ENCODE peak calls at places on chromosomes 12 and 14, in six cellular contexts. P is mesenchymal stem cell, M is IMR-90, Q is mesendoderm, F is neuronal stem cell, A is H1. T is an unnamed sample.

GRCh38 chr14:104151028-104151385 is 12.6 kb downstream of the KIF26A start:
- DNase-seq in P (no peak), M (no peak), Q (no peak), F (no peak), A (no peak), T (no peak)

GRCh38 chr12:44053550-44054243 is 217.8 kb downstream of the TMEM117 start:
- DNase-seq in P (no peak), M (peak), Q (no peak), F (no peak), A (no peak), T (no peak)

GRCh38 chr14:38339704-38340103 is 83.8 kb upstream of the CLEC14A start:
- DNase-seq in P (peak), M (peak), Q (no peak), F (no peak), A (no peak), T (no peak)

GRCh38 chr12:15979096-15980091 is 68.3 kb downstream of the DERA start:
- DNase-seq in P (peak), M (peak), Q (peak), F (no peak), A (no peak), T (peak)

GRCh38 chr12:54784115-54784514 is 70.2 kb upstream of the MUCL1 start:
- DNase-seq in P (no peak), M (no peak), Q (no peak), F (no peak), A (no peak), T (no peak)

GRCh38 chr12:50151047-50151687 is 16.0 kb downstream of the CERS5 start:
- DNase-seq in P (no peak), M (peak), Q (no peak), F (no peak), A (no peak), T (no peak)

GRCh38 chr14:72663956-72664650 is 229.8 kb downstream of the DPF3 start:
- DNase-seq in P (peak), M (no peak), Q (no peak), F (no peak), A (no peak), T (no peak)

GRCh38 chr14:59123526-59123925 is 64.9 kb upstream of the DAAM1 start:
- DNase-seq in P (no peak), M (peak), Q (no peak), F (no peak), A (no peak), T (no peak)

GRCh38 chr12:126171936-126172559 is 1106.8 kb downstream of the AACS start:
- DNase-seq in P (no peak), M (no peak), Q (no peak), F (no peak), A (no peak), T (no peak)

GRCh38 chr14:22099942-22100763 is 426.5 kb upstream of the OR4E1 start:
- DNase-seq in P (peak), M (peak), Q (peak), F (peak), A (peak), T (peak)

GRCh38 chr12:66678640-66679268 is at the start of gene GRIP1:
- DNase-seq in P (no peak), M (no peak), Q (peak), F (peak), A (no peak), T (no peak)

GRCh38 chr14:50773632-50774541 is 57.1 kb downstream of the NIN start:
- DNase-seq in P (peak), M (peak), Q (peak), F (peak), A (peak), T (peak)

GRCh38 chr12:48183876-48184548 is 568 bp downstream of the CCDC184 start:
- DNase-seq in P (no peak), M (no peak), Q (peak), F (no peak), A (peak), T (no peak)

DNA sequence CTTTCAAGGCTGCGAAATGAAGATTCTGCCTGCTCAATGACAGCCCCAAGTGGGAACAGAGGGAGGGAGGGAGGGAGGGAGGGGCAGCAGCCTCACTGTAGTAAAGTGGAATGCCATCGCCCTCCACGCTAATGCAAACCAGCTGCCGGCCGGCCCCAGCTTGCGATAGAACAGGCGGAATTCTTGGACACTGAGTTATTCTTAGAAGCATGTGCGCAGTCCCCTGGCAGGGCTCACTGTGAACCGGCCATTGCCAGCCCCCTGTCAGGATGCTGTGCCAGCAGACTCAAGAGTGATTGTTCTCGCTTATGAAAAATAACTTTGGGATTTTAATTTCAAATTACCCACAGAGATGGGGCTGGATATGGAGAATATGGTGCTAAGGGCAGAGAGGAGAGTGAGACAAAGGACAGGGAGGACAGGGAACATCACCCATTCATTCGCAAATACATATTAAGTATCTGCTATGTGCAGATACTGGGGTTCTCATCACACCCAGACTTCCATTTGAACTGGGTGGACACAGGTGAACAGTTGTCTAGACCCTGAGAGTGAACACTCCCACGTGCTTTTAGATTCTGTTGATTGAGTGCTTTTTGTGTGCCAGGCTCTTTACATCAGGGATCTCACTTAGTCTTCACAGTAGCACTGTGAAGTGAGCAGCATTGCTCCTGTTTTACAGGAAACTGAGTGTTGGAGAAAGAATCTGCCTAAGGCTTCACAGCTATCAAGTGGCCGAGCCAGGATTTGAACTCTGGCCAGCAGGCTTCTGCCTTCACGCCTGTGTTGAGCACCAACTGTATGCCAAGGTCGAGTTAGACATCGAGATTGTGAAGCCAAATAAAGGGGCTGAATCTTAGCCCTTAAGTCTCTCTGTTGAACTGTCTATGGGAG is 192.9 kb downstream of the C12orf75 start:
- DNase-seq in P (peak), M (peak), Q (no peak), F (peak), A (no peak), T (no peak)
- H2BK120ac ChIP-seq in P (no peak), M (peak), Q (no peak), F (no peak), A (no peak), T (no peak)

GRCh38 chr12:108578264-108578663 is 15.9 kb downstream of the ISCU start:
- DNase-seq in P (no peak), M (no peak), Q (no peak), F (no peak), A (no peak), T (no peak)
- H2BK120ac ChIP-seq in P (no peak), M (no peak), Q (no peak), F (no peak), A (no peak), T (no peak)

DNA sequence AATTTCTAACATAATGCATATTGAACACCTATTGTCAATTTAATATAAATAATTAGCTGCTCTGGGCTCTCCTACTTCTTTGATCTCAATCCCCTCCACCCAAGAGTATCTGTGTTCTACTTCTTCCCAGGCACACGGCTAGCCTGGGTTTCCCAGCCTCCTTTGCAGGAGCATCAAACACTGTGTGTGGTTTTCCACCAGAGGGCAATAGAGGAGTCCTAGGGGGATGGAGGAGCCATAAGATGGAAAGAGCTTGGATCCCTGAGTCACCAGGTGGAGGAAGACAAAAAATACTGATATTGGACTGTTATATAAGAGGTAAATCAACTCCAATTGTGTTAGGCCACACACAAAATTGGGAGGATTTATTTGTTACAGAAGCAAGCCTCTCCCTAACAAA is 333.7 kb downstream of the GLT1D1 start:
- DNase-seq in P (no peak), M (no peak), Q (peak), F (no peak), A (no peak), T (no peak)
- H2BK120ac ChIP-seq in P (no peak), M (no peak), Q (no peak), F (no peak), A (no peak), T (no peak)

GRCh38 chr12:56299853-56300643 is at the start of gene CS:
- DNase-seq in P (peak), M (peak), Q (peak), F (peak), A (peak), T (peak)
- H2BK120ac ChIP-seq in P (peak), M (peak), Q (no peak), F (peak), A (no peak), T (no peak)

GRCh38 chr14:96752594-96752993 is 44.6 kb upstream of the VRK1 start:
- DNase-seq in P (peak), M (peak), Q (no peak), F (no peak), A (no peak), T (no peak)

GRCh38 chr14:96756745-96757144 is 40.4 kb upstream of the VRK1 start:
- DNase-seq in P (no peak), M (no peak), Q (no peak), F (no peak), A (no peak), T (no peak)

GRCh38 chr14:96754845-96755184 is 42.4 kb upstream of the VRK1 start:
- DNase-seq in P (no peak), M (no peak), Q (peak), F (peak), A (no peak), T (peak)

GRCh38 chr14:96752156-96752555 is 45.0 kb upstream of the VRK1 start:
- DNase-seq in P (no peak), M (no peak), Q (no peak), F (no peak), A (no peak), T (no peak)

GRCh38 chr14:96754162-96754844 is 42.9 kb upstream of the VRK1 start:
- DNase-seq in P (no peak), M (peak), Q (peak), F (no peak), A (no peak), T (no peak)
- H2BK120ac ChIP-seq in P (no peak), M (no peak), Q (no peak), F (no peak), A (no peak), T (no peak)

GRCh38 chr12:131885543-131886057 is 8.8 kb upstream of the ULK1 start:
- DNase-seq in P (no peak), M (no peak), Q (no peak), F (no peak), A (no peak), T (no peak)

GRCh38 chr12:131883521-131883900 is 10.9 kb upstream of the ULK1 start:
- DNase-seq in P (no peak), M (no peak), Q (no peak), F (no peak), A (no peak), T (no peak)

DNA sequence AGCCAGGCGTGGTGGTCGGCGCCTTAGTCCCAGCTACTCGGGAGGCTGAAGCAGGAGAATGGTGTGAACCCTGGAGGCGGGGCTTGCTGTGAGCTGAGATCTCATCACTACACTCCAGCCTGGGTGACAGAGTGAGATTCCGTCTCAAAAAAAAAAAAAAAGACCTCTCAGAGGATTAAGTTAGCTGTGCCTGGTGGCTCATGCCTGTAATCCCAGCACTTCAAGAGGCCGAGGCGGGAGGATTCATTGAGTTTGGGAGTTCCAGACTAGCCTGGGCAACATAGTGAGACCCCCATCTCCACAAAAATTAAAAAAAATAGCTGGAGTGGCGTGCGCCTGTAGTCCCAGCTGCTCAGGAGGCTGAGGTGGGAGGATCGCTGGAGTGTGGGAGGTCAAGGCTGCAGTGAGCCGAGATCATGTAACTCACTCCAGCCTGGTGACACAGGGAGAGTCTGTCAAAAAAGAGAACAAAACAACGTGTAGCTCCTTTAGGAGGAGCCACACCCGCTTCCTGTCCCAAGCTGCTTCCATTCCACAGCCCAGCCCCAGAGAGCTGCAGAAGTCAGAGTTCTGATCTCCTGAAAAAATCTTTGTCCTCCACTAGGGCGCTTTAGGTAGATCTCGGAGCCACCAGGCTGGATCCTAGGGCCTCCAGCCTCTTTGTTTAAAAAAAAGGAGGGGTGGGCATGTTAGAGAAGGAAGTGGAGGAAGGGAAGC is 11.5 kb upstream of the ULK1 start:
- DNase-seq in P (no peak), M (no peak), Q (peak), F (no peak), A (no peak), T (peak)
- H2BK120ac ChIP-seq in P (no peak), M (no peak), Q (no peak), F (no peak), A (no peak), T (no peak)

GRCh38 chr12:56017181-56017580 is 3.7 kb upstream of the IKZF4 start:
- DNase-seq in P (no peak), M (no peak), Q (no peak), F (no peak), A (no peak), T (no peak)

GRCh38 chr12:56021882-56022497 is 1.1 kb downstream of the IKZF4 start:
- DNase-seq in P (peak), M (no peak), Q (no peak), F (no peak), A (no peak), T (no peak)

DNA sequence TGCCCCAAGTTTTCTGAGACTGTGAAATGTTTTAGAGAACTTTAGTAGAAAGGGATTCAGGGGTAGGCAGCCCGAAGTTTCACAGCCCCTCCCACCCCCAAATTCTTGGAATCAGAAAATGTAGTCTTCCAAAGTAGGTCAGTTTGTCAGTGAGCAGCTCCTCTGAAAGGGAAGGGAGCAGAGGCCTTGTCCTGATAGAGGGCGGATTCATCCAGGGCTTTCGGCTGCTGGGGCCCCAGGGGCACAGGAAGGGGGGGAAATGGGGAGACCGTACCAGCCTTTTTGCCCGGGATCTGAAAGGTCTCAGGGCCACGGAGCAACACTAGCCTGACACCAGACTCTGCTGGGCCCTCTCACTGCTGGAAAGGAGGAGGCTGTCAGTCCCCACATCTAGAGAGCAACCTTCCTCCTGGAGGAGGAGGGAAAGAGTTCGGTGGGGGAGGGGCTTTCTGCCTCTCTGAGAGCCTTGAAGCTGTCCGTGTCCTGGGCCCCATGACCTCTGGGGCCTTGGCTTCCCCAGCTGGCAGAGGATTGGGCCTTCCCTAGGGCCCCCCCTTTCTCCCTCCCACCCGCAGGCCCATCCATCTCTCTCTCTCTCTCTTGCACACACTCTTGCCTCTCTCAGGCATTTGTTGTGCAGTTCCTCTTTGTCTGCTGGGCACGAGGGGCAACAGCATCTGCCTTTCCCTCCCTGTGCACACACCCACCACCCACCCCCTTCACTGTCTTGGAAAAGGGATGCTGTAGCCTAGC is at the start of gene IKZF4:
- DNase-seq in P (peak), M (peak), Q (peak), F (peak), A (peak), T (peak)
- H2BK120ac ChIP-seq in P (peak), M (peak), Q (no peak), F (peak), A (peak), T (no peak)

DNA sequence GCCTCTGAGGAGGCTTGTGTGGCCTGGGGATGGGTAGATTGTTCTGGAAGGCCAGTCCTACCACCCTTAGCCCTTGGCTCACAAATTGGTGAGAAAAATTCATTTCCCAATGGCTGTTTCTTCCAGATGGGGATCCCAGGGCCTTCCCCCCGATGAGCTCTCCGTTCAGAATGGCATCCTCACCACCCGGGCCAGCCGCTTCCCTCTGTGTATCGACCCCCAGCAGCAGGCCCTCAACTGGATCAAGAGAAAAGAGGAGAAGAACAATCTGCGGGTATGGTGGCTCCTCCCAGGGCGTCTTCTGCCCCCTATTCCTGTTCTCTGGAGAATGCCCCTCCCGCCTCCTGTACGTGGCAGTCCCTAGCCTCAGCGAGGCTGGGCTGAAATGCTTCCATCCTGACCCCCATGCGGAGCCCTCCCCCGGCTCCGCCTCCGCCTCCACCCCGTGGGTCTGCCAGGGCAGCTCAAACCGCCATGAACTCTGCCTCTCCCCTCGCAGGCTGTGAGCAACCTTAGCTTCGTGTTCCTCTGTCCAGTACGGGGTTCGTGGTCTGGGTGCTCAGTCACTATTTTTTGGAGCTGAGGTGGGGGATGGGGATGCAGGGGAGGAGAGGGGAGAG is 57.8 kb downstream of the CCDC92 start:
- DNase-seq in P (no peak), M (no peak), Q (no peak), F (no peak), A (no peak), T (peak)
- H2BK120ac ChIP-seq in P (no peak), M (no peak), Q (no peak), F (no peak), A (no peak), T (no peak)

DNA sequence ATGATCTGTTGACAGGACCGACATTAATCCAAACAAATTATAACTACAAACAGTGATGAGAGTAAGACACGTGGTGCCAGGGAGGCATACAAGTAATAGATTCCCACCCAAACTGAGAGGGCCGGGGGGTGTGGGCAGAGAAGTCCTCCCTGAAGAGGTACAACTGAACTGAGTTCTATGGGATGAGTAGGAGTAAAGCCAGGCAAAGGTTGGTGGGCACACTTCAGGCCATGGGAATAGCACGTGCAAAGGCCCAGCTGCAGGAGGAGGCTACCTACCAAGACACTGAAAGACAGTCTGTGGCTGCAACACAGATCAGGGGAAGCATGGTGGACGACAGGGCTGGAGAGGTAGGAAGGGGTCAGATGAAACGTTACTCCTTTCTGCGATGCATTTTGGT is 22.0 kb upstream of the VWF start:
- DNase-seq in P (no peak), M (no peak), Q (no peak), F (no peak), A (no peak), T (no peak)
- H2BK120ac ChIP-seq in P (no peak), M (no peak), Q (no peak), F (no peak), A (no peak), T (no peak)

GRCh38 chr14:64705406-64706118 is 1.3 kb downstream of the PLEKHG3 start:
- DNase-seq in P (peak), M (no peak), Q (peak), F (no peak), A (no peak), T (no peak)
- H2BK120ac ChIP-seq in P (no peak), M (no peak), Q (no peak), F (no peak), A (peak), T (no peak)

T was measured in H9.